ENCODE peak calls at places on chromosomes 13 and 19, in five cellular contexts. M is K562, Z is HCT116, H is SK-N-SH, U is H1. N is an unnamed sample.

GRCh38 chr13:74306496-74306895 is 172.3 kb upstream of the KLF12 start:
- DNase-seq in M (no peak), Z (no peak), H (peak; percentile 20), U (no peak), N (no peak)

GRCh38 chr13:98775844-98776598 is 23.5 kb upstream of the SLC15A1 start:
- DNase-seq in M (peak; percentile 30), Z (peak; percentile 88), H (no peak), U (no peak), N (no peak)

GRCh38 chr19:28705008-28705407 is 507.9 kb downstream of the UQCRFS1 start:
- DNase-seq in M (peak; percentile 19), Z (no peak), H (no peak), U (no peak), N (peak; percentile 36)

GRCh38 chr13:20565120-20565736 is 1.7 kb upstream of the IFT88 start:
- DNase-seq in M (no peak), Z (no peak), H (no peak), U (no peak), N (no peak)

GRCh38 chr13:50081106-50081898 is 66.1 kb downstream of the KCNRG start:
- DNase-seq in M (peak; percentile 47), Z (no peak), H (peak; percentile 68), U (no peak), N (no peak)

GRCh38 chr13:34647379-34647778 is 294.7 kb upstream of the NBEA start:
- DNase-seq in M (no peak), Z (no peak), H (no peak), U (no peak), N (no peak)

GRCh38 chr13:37978680-37979079 is 109.1 kb upstream of the TRPC4 start:
- DNase-seq in M (no peak), Z (no peak), H (no peak), U (no peak), N (no peak)

GRCh38 chr19:54439174-54439851 is 9.7 kb upstream of the LENG8 start:
- DNase-seq in M (peak; percentile 50), Z (no peak), H (peak; percentile 63), U (no peak), N (peak; percentile 62)

GRCh38 chr13:99034333-99035085 is 56.6 kb upstream of the DOCK9 start:
- DNase-seq in M (no peak), Z (no peak), H (no peak), U (no peak), N (no peak)

GRCh38 chr19:48844472-48844871 is 8.2 kb upstream of the HSD17B14 start:
- DNase-seq in M (peak; percentile 83), Z (peak; percentile 67), H (peak; percentile 63), U (no peak), N (no peak)

GRCh38 chr13:46121033-46121432 is 16.2 kb upstream of the CPB2 start:
- DNase-seq in M (no peak), Z (no peak), H (no peak), U (no peak), N (no peak)

GRCh38 chr13:111027481-111028439 is 87.3 kb upstream of the ARHGEF7 start:
- DNase-seq in M (no peak), Z (no peak), H (no peak), U (no peak), N (no peak)

GRCh38 chr13:104318121-104318520 is 1251.9 kb upstream of the SLC10A2 start:
- DNase-seq in M (no peak), Z (peak; percentile 4), H (peak; percentile 49), U (no peak), N (peak; percentile 54)

GRCh38 chr13:93549326-93549855 is 322.8 kb downstream of the GPC6 start:
- DNase-seq in M (no peak), Z (no peak), H (no peak), U (no peak), N (no peak)

GRCh38 chr13:37899753-37900152 is 30.2 kb upstream of the TRPC4 start:
- DNase-seq in M (no peak), Z (no peak), H (no peak), U (no peak), N (peak; percentile 6)

GRCh38 chr13:112672651-112673284 is 17.1 kb upstream of the ATP11A start:
- DNase-seq in M (no peak), Z (no peak), H (no peak), U (no peak), N (no peak)

GRCh38 chr19:6801397-6802086 is 29.0 kb downstream of the VAV1 start:
- DNase-seq in M (peak; percentile 40), Z (peak; percentile 56), H (peak; percentile 32), U (no peak), N (no peak)

GRCh38 chr19:27890206-27890605 is 1322.7 kb downstream of the UQCRFS1 start:
- DNase-seq in M (no peak), Z (no peak), H (no peak), U (no peak), N (no peak)

GRCh38 chr13:98004107-98004506 is 50.6 kb downstream of the IPO5 start:
- DNase-seq in M (no peak), Z (no peak), H (no peak), U (no peak), N (peak; percentile 0)

GRCh38 chr13:48251616-48252081 is 18.6 kb downstream of the ITM2B start:
- DNase-seq in M (no peak), Z (no peak), H (no peak), U (no peak), N (no peak)
- TF ChIP-seq JUND in M (no peak), Z (no peak), H (no peak), U (no peak), N (no peak)

GRCh38 chr19:2785244-2786000 is at the start of gene THOP1:
- DNase-seq in M (peak; percentile 98), Z (peak; percentile 98), H (peak; percentile 99), U (peak; percentile 95), N (peak; percentile 91)

GRCh38 chr19:2787115-2787514 is 1.8 kb downstream of the THOP1 start:
- DNase-seq in M (no peak), Z (no peak), H (no peak), U (no peak), N (peak; percentile 84)

GRCh38 chr19:2782357-2782935 is 627 bp downstream of the SGTA start:
- DNase-seq in M (no peak), Z (no peak), H (no peak), U (no peak), N (no peak)

GRCh38 chr19:2782936-2783780 is at the start of gene SGTA:
- DNase-seq in M (peak; percentile 97), Z (peak; percentile 99), H (peak; percentile 99), U (peak; percentile 93), N (peak; percentile 99)

GRCh38 chr19:2783781-2784145 is 690 bp upstream of the SGTA start:
- DNase-seq in M (no peak), Z (no peak), H (no peak), U (no peak), N (no peak)
- TF ChIP-seq JUND in M (no peak), Z (no peak), H (no peak), U (no peak), N (no peak)

GRCh38 chr13:66102864-66103263 is 1127.3 kb downstream of the PCDH9 start:
- DNase-seq in M (no peak), Z (no peak), H (no peak), U (no peak), N (no peak)
- TF ChIP-seq JUND in M (no peak), Z (no peak), H (no peak), U (no peak), N (no peak)

GRCh38 chr13:40338217-40338616 is 328.2 kb downstream of the FOXO1 start:
- DNase-seq in M (no peak), Z (no peak), H (no peak), U (no peak), N (no peak)
- TF ChIP-seq JUND in M (no peak), Z (no peak), H (no peak), U (no peak), N (no peak)

GRCh38 chr19:17625043-17625442 is 63.1 kb downstream of the UNC13A start:
- DNase-seq in M (no peak), Z (no peak), H (no peak), U (no peak), N (no peak)
- TF ChIP-seq JUND in M (no peak), Z (no peak), H (no peak), U (no peak), N (no peak)

GRCh38 chr13:23378009-23378632 is 55.4 kb downstream of the SACS start:
- DNase-seq in M (no peak), Z (no peak), H (no peak), U (no peak), N (no peak)
- TF ChIP-seq JUND in M (no peak), Z (no peak), H (peak; percentile 84), U (no peak), N (no peak)

GRCh38 chr19:10107817-10108367 is 1.7 kb downstream of the PPAN start:
- DNase-seq in M (no peak), Z (no peak), H (no peak), U (no peak), N (no peak)
- TF ChIP-seq JUND in M (no peak), Z (no peak), H (no peak), U (no peak), N (no peak)

GRCh38 chr19:2592824-2593223 is 109.7 kb downstream of the GNG7 start:
- DNase-seq in M (no peak), Z (no peak), H (no peak), U (no peak), N (no peak)
- TF ChIP-seq JUND in M (no peak), Z (no peak), H (no peak), U (no peak), N (no peak)

GRCh38 chr19:16822648-16823047 is 6.5 kb upstream of the SIN3B start:
- DNase-seq in M (no peak), Z (peak; percentile 21), H (no peak), U (no peak), N (no peak)

GRCh38 chr19:16825312-16826168 is 3.7 kb upstream of the SIN3B start:
- DNase-seq in M (no peak), Z (no peak), H (peak; percentile 33), U (no peak), N (peak; percentile 35)

GRCh38 chr19:16821081-16821480 is 8.1 kb upstream of the SIN3B start:
- DNase-seq in M (no peak), Z (no peak), H (no peak), U (no peak), N (no peak)

GRCh38 chr19:16828990-16829821 is at the start of gene SIN3B:
- DNase-seq in M (peak; percentile 96), Z (peak; percentile 83), H (peak; percentile 97), U (peak; percentile 61), N (peak; percentile 91)

GRCh38 chr19:16824658-16825311 is 4.4 kb upstream of the SIN3B start:
- DNase-seq in M (no peak), Z (no peak), H (no peak), U (no peak), N (no peak)
- TF ChIP-seq JUND in M (no peak), Z (no peak), H (no peak), U (no peak), N (no peak)

N was measured in T47D.